ENCODE peak calls at places on chromosomes 4 and X, in six cellular contexts. U is right lobe of liver, C is transverse colon, D is uterus, A is sigmoid colon, J is adrenal gland. M is an unnamed sample.
A peak's percentile ranks its signal among the peaks of the same experiment; 100 is the strongest.

GRCh38 chr4:184409911-184410692 is 64.2 kb downstream of the IRF2 start:
- DNase-seq in U (no peak), C (peak; percentile 42), D (no peak), A (no peak), J (no peak), M (no peak)

GRCh38 chr4:3500634-3501101 is 31.6 kb downstream of the LRPAP1 start:
- DNase-seq in U (no peak), C (no peak), D (no peak), A (no peak), J (no peak), M (no peak)

GRCh38 chr4:87270144-87270543 is 49.7 kb upstream of the KLHL8 start:
- DNase-seq in U (no peak), C (no peak), D (no peak), A (no peak), J (peak; percentile 13), M (peak; percentile 25)

GRCh38 chr4:100870940-100871772 is 353.3 kb upstream of the EMCN start:
- DNase-seq in U (no peak), C (no peak), D (no peak), A (no peak), J (no peak), M (no peak)

GRCh38 chr4:175443547-175443946 is 368.5 kb downstream of the GPM6A start:
- DNase-seq in U (no peak), C (no peak), D (no peak), A (no peak), J (no peak), M (no peak)

GRCh38 chrX:1463581-1464281 is 11.0 kb upstream of the ASMTL start:
- DNase-seq in U (no peak), C (no peak), D (no peak), A (peak; percentile 25), J (peak; percentile 1), M (peak; percentile 11)

GRCh38 chr4:139535852-139536234 is 20.2 kb downstream of the SETD7 start:
- DNase-seq in U (no peak), C (no peak), D (no peak), A (no peak), J (no peak), M (no peak)

GRCh38 chr4:61583696-61584095 is 383.6 kb downstream of the ADGRL3 start:
- DNase-seq in U (no peak), C (no peak), D (no peak), A (no peak), J (no peak), M (no peak)

DNA sequence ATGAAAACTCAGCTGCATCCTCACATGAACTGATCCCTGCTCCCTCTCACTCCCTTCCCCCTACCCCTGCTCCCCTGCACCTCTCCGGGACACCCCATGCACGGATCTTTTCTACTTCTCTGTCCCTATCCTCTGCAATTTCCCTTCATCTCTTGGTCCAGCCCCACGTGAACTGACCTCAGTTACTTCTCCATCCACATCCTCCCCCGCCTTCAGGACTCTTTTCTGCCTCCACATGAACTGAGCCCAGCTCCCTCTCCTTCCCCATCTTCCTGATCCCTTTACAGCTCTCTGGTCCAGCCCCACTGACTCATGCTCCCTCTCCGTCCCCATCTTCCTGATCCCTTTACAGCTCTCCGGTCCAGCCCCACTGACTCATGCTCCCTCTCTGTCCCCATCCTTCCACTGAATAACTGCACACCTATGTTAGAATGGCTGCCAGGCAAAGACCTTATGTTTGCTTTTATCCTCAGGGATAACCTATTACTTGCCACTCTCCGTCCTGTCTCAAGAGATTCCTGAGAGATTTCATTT is 5.6 kb downstream of the CETN2 start:
- DNase-seq in U (no peak), C (no peak), D (no peak), A (no peak), J (no peak), M (no peak)
- H3K4me1 ChIP-seq in U (no peaks in the 10 kb centered on the region), C (no peaks in the 10 kb centered on the region), D (no peaks in the 10 kb centered on the region), A (no peaks in the 10 kb centered on the region), J (peaks cover 2% of the 10 kb centered on the region), M (no peaks in the 10 kb centered on the region)

GRCh38 chr4:81470456-81471327 is 1.0 kb downstream of the RASGEF1B start:
- DNase-seq in U (peak; percentile 71), C (peak; percentile 64), D (peak; percentile 28), A (peak; percentile 79), J (peak; percentile 51), M (peak; percentile 73)
- TF ChIP-seq POLR2A in U (no peak), C (peak; percentile 61), D (no peak), A (no peak), J (no peak), M (no peak)

GRCh38 chrX:2700405-2701320 is 9.6 kb downstream of the CD99 start:
- DNase-seq in U (no peak), C (no peak), D (no peak), A (no peak), J (no peak), M (no peak)
- H3K4me1 ChIP-seq in U (no peaks in the 10 kb centered on the region), C (peaks cover 65% of the 10 kb centered on the region), D (peaks cover 6% of the 10 kb centered on the region), A (peaks cover 98% of the 10 kb centered on the region), J (no peaks in the 10 kb centered on the region), M (peaks cover 70% of the 10 kb centered on the region)

DNA sequence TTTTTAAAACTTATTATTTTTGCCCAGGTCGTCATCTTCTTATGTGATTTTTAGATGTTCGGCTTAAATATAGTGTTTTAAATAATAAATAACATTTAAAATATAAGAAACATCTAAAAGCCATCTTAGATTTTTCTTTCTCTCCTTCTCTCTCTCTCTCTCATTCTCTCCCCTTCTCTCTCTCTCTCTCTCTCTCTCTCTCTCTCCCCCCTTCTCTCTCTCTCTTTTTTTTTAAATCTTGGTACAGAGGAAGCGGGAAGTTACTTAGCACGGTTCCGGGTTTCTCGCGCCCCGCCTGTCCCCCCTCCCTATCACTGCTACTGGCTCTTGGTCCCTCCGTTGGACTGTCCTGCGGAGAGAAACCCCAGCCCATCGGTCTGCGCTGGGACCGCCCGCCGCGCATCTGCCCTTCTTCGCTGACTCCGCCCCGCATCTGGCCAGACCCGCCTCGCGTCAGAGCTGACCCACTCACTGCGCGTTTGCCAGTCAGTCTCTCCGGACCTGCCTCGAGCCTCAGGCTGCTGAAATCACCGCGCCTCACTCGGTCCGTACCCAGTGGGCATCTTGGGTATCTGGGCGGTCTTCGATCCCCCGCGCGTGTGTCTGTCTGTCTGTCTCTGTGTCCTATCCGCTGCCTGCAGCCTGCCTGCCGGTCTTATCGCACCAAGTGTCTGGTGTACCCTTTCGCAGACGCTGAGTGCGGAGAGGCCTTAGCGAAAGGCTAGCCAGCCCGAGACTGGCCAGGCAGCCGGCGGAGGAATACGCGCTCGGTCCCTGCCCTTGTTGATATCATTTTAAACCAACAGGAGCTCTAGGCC is at the start of gene PABPC5:
- DNase-seq in U (peak; percentile 59), C (peak; percentile 57), D (peak; percentile 81), A (peak; percentile 93), J (peak; percentile 91), M (peak; percentile 88)
- TF ChIP-seq POLR2A in U (no peak), C (peak; percentile 53), D (peak; percentile 73), A (peak; percentile 64), J (peak; percentile 86), M (no peak)

GRCh38 chr4:8276358-8277240 is 7.0 kb downstream of the HTRA3 start:
- DNase-seq in U (peak; percentile 35), C (no peak), D (no peak), A (peak; percentile 87), J (no peak), M (no peak)
- H3K4me1 ChIP-seq in U (no peaks in the 10 kb centered on the region), C (peaks cover 38% of the 10 kb centered on the region), D (peaks cover 4% of the 10 kb centered on the region), A (peaks cover 91% of the 10 kb centered on the region), J (peaks cover 7% of the 10 kb centered on the region), M (peaks cover 25% of the 10 kb centered on the region)

GRCh38 chrX:48801281-48802088 is at the start of gene HDAC6:
- DNase-seq in U (peak; percentile 98), C (peak; percentile 96), D (peak; percentile 97), A (peak; percentile 99), J (peak; percentile 97), M (peak; percentile 97)
- TF ChIP-seq POLR2A in U (no peak), C (peak; percentile 58), D (peak; percentile 60), A (peak; percentile 30), J (peak; percentile 38), M (peak; percentile 7)

GRCh38 chr4:1042352-1043025 is 31.1 kb downstream of the FGFRL1 start:
- DNase-seq in U (peak; percentile 46), C (no peak), D (no peak), A (no peak), J (peak; percentile 13), M (no peak)
- H3K4me1 ChIP-seq in U (no peaks in the 10 kb centered on the region), C (peaks cover 28% of the 10 kb centered on the region), D (peaks cover 4% of the 10 kb centered on the region), A (peaks cover 38% of the 10 kb centered on the region), J (peaks cover 16% of the 10 kb centered on the region), M (peaks cover 18% of the 10 kb centered on the region)

GRCh38 chrX:71661919-71662318 is 5.4 kb upstream of the LOC101059915 start:
- DNase-seq in U (no peak), C (no peak), D (no peak), A (no peak), J (no peak), M (no peak)

GRCh38 chrX:71659342-71659741 is 8.0 kb upstream of the LOC101059915 start:
- DNase-seq in U (no peak), C (no peak), D (no peak), A (no peak), J (no peak), M (no peak)

GRCh38 chrX:71657267-71657666 is 10.1 kb upstream of the LOC101059915 start:
- DNase-seq in U (no peak), C (no peak), D (no peak), A (no peak), J (no peak), M (no peak)

GRCh38 chrX:71660562-71661416 is 6.6 kb upstream of the LOC101059915 start:
- DNase-seq in U (no peak), C (no peak), D (no peak), A (no peak), J (no peak), M (no peak)

DNA sequence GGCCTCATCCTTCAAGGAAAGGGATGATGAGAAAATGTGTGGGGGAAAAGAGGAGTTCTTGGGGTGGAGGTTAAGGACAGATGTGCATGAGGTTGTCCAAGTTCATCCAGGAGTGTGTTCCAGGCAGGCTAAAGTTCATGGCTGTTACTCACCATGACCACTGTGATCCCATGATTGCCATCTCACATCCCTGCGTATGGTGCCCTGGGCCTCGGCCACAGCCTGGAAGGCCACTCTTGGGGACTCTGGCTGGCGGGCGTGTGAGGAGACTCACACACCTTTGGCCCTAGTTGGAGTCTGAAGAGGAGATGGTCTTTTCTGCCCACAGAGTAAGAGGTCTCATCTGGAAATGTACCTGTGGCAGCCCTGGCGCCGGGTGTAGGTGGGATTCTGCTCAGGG is 7.4 kb upstream of the LOC101059915 start:
- DNase-seq in U (no peak), C (no peak), D (no peak), A (no peak), J (no peak), M (no peak)
- TF ChIP-seq POLR2A in U (no peak), C (no peak), D (no peak), A (no peak), J (no peak), M (no peak)

M was measured in testis.